ENCODE peak calls at places on chromosomes 12 and 14, in ten cellular contexts. Z, G, Q, O, U, H, I, M, R and X are unnamed samples.

GRCh38 chr12:122949816-122950215 is 16.4 kb downstream of the ABCB9 start:
- DNase-seq in Z (no peak), G (no peak), Q (no peak), O (no peak), U (no peak), H (no peak), I (no peak), M (no peak), R (no peak), X (no peak)

GRCh38 chr12:121087467-121088207 is 45.0 kb upstream of the P2RX7 start:
- DNase-seq in Z (no peak), G (no peak), Q (no peak), O (no peak), U (no peak), H (no peak), I (no peak), M (no peak), R (no peak), X (peak; percentile 19)

GRCh38 chr12:7907009-7907408 is 29.0 kb downstream of the SLC2A3 start:
- DNase-seq in Z (no peak), G (peak; percentile 75), Q (no peak), O (no peak), U (peak; percentile 19), H (no peak), I (peak; percentile 52), M (peak; percentile 59), R (no peak), X (peak; percentile 63)

GRCh38 chr12:130669205-130669557 is 46.9 kb downstream of the RIMBP2 start:
- DNase-seq in Z (no peak), G (no peak), Q (no peak), O (no peak), U (no peak), H (no peak), I (no peak), M (no peak), R (no peak), X (no peak)

GRCh38 chr14:76917158-76917596 is 91.0 kb downstream of the LRRC74A start:
- DNase-seq in Z (no peak), G (peak; percentile 75), Q (no peak), O (peak; percentile 14), U (peak; percentile 88), H (no peak), I (no peak), M (peak; percentile 55), R (no peak), X (peak; percentile 83)

GRCh38 chr12:51131745-51132521 is 41.0 kb downstream of the TFCP2 start:
- DNase-seq in Z (no peak), G (no peak), Q (no peak), O (no peak), U (no peak), H (no peak), I (no peak), M (no peak), R (no peak), X (no peak)

GRCh38 chr12:1795785-1796514 is 24.4 kb upstream of the LRTM2 start:
- DNase-seq in Z (peak; percentile 89), G (peak; percentile 89), Q (peak; percentile 98), O (peak; percentile 81), U (peak; percentile 92), H (peak; percentile 96), I (peak; percentile 96), M (peak; percentile 93), R (peak; percentile 69), X (peak; percentile 90)

GRCh38 chr14:89359477-89360222 is 57.4 kb downstream of the FOXN3 start:
- DNase-seq in Z (no peak), G (peak; percentile 18), Q (no peak), O (no peak), U (no peak), H (no peak), I (no peak), M (no peak), R (no peak), X (no peak)

GRCh38 chr14:53016919-53017318 is 66.1 kb upstream of the FERMT2 start:
- DNase-seq in Z (no peak), G (no peak), Q (no peak), O (no peak), U (no peak), H (no peak), I (no peak), M (no peak), R (no peak), X (no peak)